ENCODE peak calls at places on chromosomes 13 and 19, in eight cellular contexts. One of them, this sample, is unnamed.

GRCh38 chr19:56295531-56296455 is 18.8 kb downstream of the ZSCAN5A start:
- DNase-seq in cerebellar cortex: no peak
- DNase-seq in ACHN: no peak
- DNase-seq in WTC11: no peak
- DNase-seq in T-helper 2 cell treated with Interferon-gamma antibody and Interleukin-4, amounts not matched to agents 5 μg/mL and 100 μg/mL, for 36 hours: no peak
- DNase-seq in NCI-H446: no peak
- DNase-seq in Ammon's horn: no peak
- DNase-seq in adrenal gland: no peak
- DNase-seq in this sample: no peak

GRCh38 chr19:1064661-1065605 is 2.0 kb upstream of the ARHGAP45 start:
- DNase-seq in cerebellar cortex: peak
- DNase-seq in ACHN: peak
- DNase-seq in WTC11: peak
- DNase-seq in T-helper 2 cell treated with Interferon-gamma antibody and Interleukin-4, amounts not matched to agents 5 μg/mL and 100 μg/mL, for 36 hours: peak
- DNase-seq in NCI-H446: no peak
- DNase-seq in Ammon's horn: no peak
- DNase-seq in adrenal gland: peak
- DNase-seq in this sample: peak

GRCh38 chr19:10339380-10339960 is at the start of gene ICAM3:
- DNase-seq in cerebellar cortex: no peak
- DNase-seq in ACHN: no peak
- DNase-seq in WTC11: no peak
- DNase-seq in T-helper 2 cell treated with Interferon-gamma antibody and Interleukin-4, amounts not matched to agents 5 μg/mL and 100 μg/mL, for 36 hours: peak
- DNase-seq in NCI-H446: no peak
- DNase-seq in Ammon's horn: no peak
- DNase-seq in adrenal gland: no peak
- DNase-seq in this sample: no peak

GRCh38 chr19:32339988-32340874 is 5.2 kb upstream of the ZNF507 start:
- DNase-seq in cerebellar cortex: peak
- DNase-seq in ACHN: peak
- DNase-seq in WTC11: peak
- DNase-seq in T-helper 2 cell treated with Interferon-gamma antibody and Interleukin-4, amounts not matched to agents 5 μg/mL and 100 μg/mL, for 36 hours: peak
- DNase-seq in NCI-H446: no peak
- DNase-seq in Ammon's horn: peak
- DNase-seq in adrenal gland: peak
- DNase-seq in this sample: no peak

GRCh38 chr19:38547446-38547845 is 70.3 kb downstream of the MAP4K1 start:
- DNase-seq in cerebellar cortex: no peak
- DNase-seq in ACHN: no peak
- DNase-seq in WTC11: no peak
- DNase-seq in T-helper 2 cell treated with Interferon-gamma antibody and Interleukin-4, amounts not matched to agents 5 μg/mL and 100 μg/mL, for 36 hours: no peak
- DNase-seq in NCI-H446: no peak
- DNase-seq in Ammon's horn: no peak
- DNase-seq in adrenal gland: no peak
- DNase-seq in this sample: no peak

GRCh38 chr19:403221-404036 is 5.5 kb downstream of the C2CD4C start:
- DNase-seq in cerebellar cortex: no peak
- DNase-seq in ACHN: no peak
- DNase-seq in WTC11: no peak
- DNase-seq in T-helper 2 cell treated with Interferon-gamma antibody and Interleukin-4, amounts not matched to agents 5 μg/mL and 100 μg/mL, for 36 hours: no peak
- DNase-seq in NCI-H446: no peak
- DNase-seq in Ammon's horn: no peak
- DNase-seq in adrenal gland: no peak
- DNase-seq in this sample: no peak

GRCh38 chr13:77829963-77830362 is 88.7 kb downstream of the EDNRB start:
- DNase-seq in cerebellar cortex: no peak
- DNase-seq in ACHN: no peak
- DNase-seq in WTC11: no peak
- DNase-seq in T-helper 2 cell treated with Interferon-gamma antibody and Interleukin-4, amounts not matched to agents 5 μg/mL and 100 μg/mL, for 36 hours: no peak
- DNase-seq in NCI-H446: no peak
- DNase-seq in Ammon's horn: no peak
- DNase-seq in adrenal gland: no peak
- DNase-seq in this sample: no peak

GRCh38 chr13:44649118-44649455 is 73.0 kb upstream of the TSC22D1 start:
- DNase-seq in cerebellar cortex: no peak
- DNase-seq in ACHN: no peak
- DNase-seq in WTC11: no peak
- DNase-seq in T-helper 2 cell treated with Interferon-gamma antibody and Interleukin-4, amounts not matched to agents 5 μg/mL and 100 μg/mL, for 36 hours: peak
- DNase-seq in NCI-H446: no peak
- DNase-seq in Ammon's horn: no peak
- DNase-seq in adrenal gland: no peak
- DNase-seq in this sample: no peak

GRCh38 chr19:31611348-31611877 is 262.2 kb upstream of the TSHZ3 start:
- DNase-seq in cerebellar cortex: no peak
- DNase-seq in ACHN: no peak
- DNase-seq in WTC11: no peak
- DNase-seq in T-helper 2 cell treated with Interferon-gamma antibody and Interleukin-4, amounts not matched to agents 5 μg/mL and 100 μg/mL, for 36 hours: no peak
- DNase-seq in NCI-H446: no peak
- DNase-seq in Ammon's horn: no peak
- DNase-seq in adrenal gland: no peak
- DNase-seq in this sample: no peak

GRCh38 chr13:35475131-35475959 is 1.1 kb downstream of the MAB21L1 start:
- DNase-seq in cerebellar cortex: peak
- DNase-seq in ACHN: peak
- DNase-seq in WTC11: peak
- DNase-seq in T-helper 2 cell treated with Interferon-gamma antibody and Interleukin-4, amounts not matched to agents 5 μg/mL and 100 μg/mL, for 36 hours: no peak
- DNase-seq in NCI-H446: no peak
- DNase-seq in Ammon's horn: peak
- DNase-seq in adrenal gland: peak
- DNase-seq in this sample: no peak

GRCh38 chr13:44206429-44206828 is 167.2 kb upstream of the SERP2 start:
- DNase-seq in cerebellar cortex: no peak
- DNase-seq in ACHN: no peak
- DNase-seq in WTC11: no peak
- DNase-seq in T-helper 2 cell treated with Interferon-gamma antibody and Interleukin-4, amounts not matched to agents 5 μg/mL and 100 μg/mL, for 36 hours: no peak
- DNase-seq in NCI-H446: no peak
- DNase-seq in Ammon's horn: no peak
- DNase-seq in adrenal gland: no peak
- DNase-seq in this sample: no peak

GRCh38 chr13:98782654-98783053 is 30.2 kb upstream of the SLC15A1 start:
- DNase-seq in cerebellar cortex: no peak
- DNase-seq in ACHN: no peak
- DNase-seq in WTC11: no peak
- DNase-seq in T-helper 2 cell treated with Interferon-gamma antibody and Interleukin-4, amounts not matched to agents 5 μg/mL and 100 μg/mL, for 36 hours: no peak
- DNase-seq in NCI-H446: no peak
- DNase-seq in Ammon's horn: no peak
- DNase-seq in adrenal gland: no peak
- DNase-seq in this sample: no peak

GRCh38 chr19:17340302-17340870 is 3.0 kb downstream of the GTPBP3 start:
- DNase-seq in cerebellar cortex: peak
- DNase-seq in ACHN: no peak
- DNase-seq in WTC11: peak
- DNase-seq in T-helper 2 cell treated with Interferon-gamma antibody and Interleukin-4, amounts not matched to agents 5 μg/mL and 100 μg/mL, for 36 hours: no peak
- DNase-seq in NCI-H446: no peak
- DNase-seq in Ammon's horn: no peak
- DNase-seq in adrenal gland: peak
- DNase-seq in this sample: no peak

GRCh38 chr13:45194081-45194939 is 6.5 kb downstream of the KCTD4 start:
- DNase-seq in cerebellar cortex: peak
- DNase-seq in ACHN: peak
- DNase-seq in WTC11: peak
- DNase-seq in T-helper 2 cell treated with Interferon-gamma antibody and Interleukin-4, amounts not matched to agents 5 μg/mL and 100 μg/mL, for 36 hours: no peak
- DNase-seq in NCI-H446: no peak
- DNase-seq in Ammon's horn: peak
- DNase-seq in adrenal gland: no peak
- DNase-seq in this sample: no peak

GRCh38 chr13:97142452-97142851 is 79.7 kb upstream of the MBNL2 start:
- DNase-seq in cerebellar cortex: no peak
- DNase-seq in ACHN: peak
- DNase-seq in WTC11: peak
- DNase-seq in T-helper 2 cell treated with Interferon-gamma antibody and Interleukin-4, amounts not matched to agents 5 μg/mL and 100 μg/mL, for 36 hours: no peak
- DNase-seq in NCI-H446: no peak
- DNase-seq in Ammon's horn: no peak
- DNase-seq in adrenal gland: peak
- DNase-seq in this sample: peak

GRCh38 chr19:35563207-35563829 is at the start of gene ATP4A:
- DNase-seq in cerebellar cortex: no peak
- DNase-seq in ACHN: no peak
- DNase-seq in WTC11: no peak
- DNase-seq in T-helper 2 cell treated with Interferon-gamma antibody and Interleukin-4, amounts not matched to agents 5 μg/mL and 100 μg/mL, for 36 hours: no peak
- DNase-seq in NCI-H446: no peak
- DNase-seq in Ammon's horn: no peak
- DNase-seq in adrenal gland: no peak
- DNase-seq in this sample: no peak

This sample was measured in SW 1271.